ENCODE peak calls at places on chromosomes 13 and 19, in seven cellular contexts. C, K, O, T, E, H and L are unnamed samples.

GRCh38 chr13:73625562-73626339 is 508.5 kb downstream of the KLF12 start:
- DNase-seq in C (no peak), K (no peak), O (no peak), T (no peak), E (no peak), H (no peak), L (no peak)

GRCh38 chr13:50580684-50581305 is 262.7 kb downstream of the DLEU7 start:
- DNase-seq in C (peak), K (no peak), O (no peak), T (peak), E (no peak), H (no peak), L (no peak)

GRCh38 chr13:51456510-51456909 is 3.7 kb upstream of the INTS6 start:
- DNase-seq in C (no peak), K (no peak), O (no peak), T (no peak), E (no peak), H (no peak), L (no peak)

GRCh38 chr19:28292822-28293500 is 920.0 kb downstream of the UQCRFS1 start:
- DNase-seq in C (no peak), K (no peak), O (peak), T (no peak), E (peak), H (no peak), L (no peak)

GRCh38 chr19:3586124-3586626 is 897 bp downstream of the GIPC3 start:
- DNase-seq in C (no peak), K (no peak), O (no peak), T (no peak), E (peak), H (no peak), L (no peak)

GRCh38 chr19:16836115-16836905 is 7.1 kb downstream of the SIN3B start:
- DNase-seq in C (peak), K (no peak), O (no peak), T (no peak), E (no peak), H (no peak), L (peak)

GRCh38 chr19:20318616-20319015 is 151.6 kb downstream of the ZNF486 start:
- DNase-seq in C (no peak), K (no peak), O (no peak), T (no peak), E (no peak), H (no peak), L (no peak)

GRCh38 chr19:58218899-58219298 is 9.8 kb upstream of the ZNF544 start:
- DNase-seq in C (no peak), K (no peak), O (peak), T (no peak), E (peak), H (no peak), L (no peak)

GRCh38 chr19:49973987-49974386 is 13.0 kb upstream of the SIGLEC11 start:
- DNase-seq in C (no peak), K (no peak), O (no peak), T (no peak), E (no peak), H (no peak), L (no peak)

GRCh38 chr13:46908511-46908910 is 11.7 kb upstream of the HTR2A start:
- DNase-seq in C (peak), K (no peak), O (no peak), T (no peak), E (no peak), H (no peak), L (no peak)

GRCh38 chr13:27393101-27393500 is 31.3 kb upstream of the GTF3A start:
- DNase-seq in C (no peak), K (no peak), O (no peak), T (no peak), E (no peak), H (no peak), L (no peak)

GRCh38 chr13:100440756-100441421 is 147.7 kb downstream of the GGACT start:
- DNase-seq in C (peak), K (no peak), O (no peak), T (peak), E (no peak), H (no peak), L (no peak)

GRCh38 chr13:46605824-46606554 is 53.0 kb downstream of the LRCH1 start:
- DNase-seq in C (no peak), K (no peak), O (no peak), T (no peak), E (no peak), H (no peak), L (peak)

GRCh38 chr13:54640719-54641118 is 1612.1 kb downstream of the OLFM4 start:
- DNase-seq in C (no peak), K (no peak), O (no peak), T (no peak), E (no peak), H (no peak), L (no peak)

GRCh38 chr19:46674416-46675178 is 13.6 kb upstream of the DACT3 start:
- DNase-seq in C (peak), K (no peak), O (peak), T (no peak), E (peak), H (no peak), L (no peak)

GRCh38 chr13:96880419-96880818 is 113.9 kb downstream of the OXGR1 start:
- DNase-seq in C (no peak), K (no peak), O (no peak), T (no peak), E (no peak), H (no peak), L (no peak)

GRCh38 chr19:18433735-18434398 is 4.1 kb downstream of the ISYNA1 start:
- DNase-seq in C (no peak), K (no peak), O (peak), T (no peak), E (peak), H (no peak), L (no peak)

GRCh38 chr19:4061178-4061682 is 5.5 kb downstream of the ZBTB7A start:
- DNase-seq in C (no peak), K (no peak), O (no peak), T (no peak), E (peak), H (no peak), L (no peak)

GRCh38 chr13:50682002-50682401 is 161.5 kb downstream of the DLEU7 start:
- DNase-seq in C (no peak), K (no peak), O (no peak), T (no peak), E (no peak), H (no peak), L (no peak)

GRCh38 chr13:36919833-36920611 is at the start of gene SMAD9:
- DNase-seq in C (peak), K (no peak), O (peak), T (peak), E (peak), H (peak), L (peak)

GRCh38 chr19:30178721-30179402 is 193.3 kb upstream of the ZNF536 start:
- DNase-seq in C (no peak), K (no peak), O (no peak), T (no peak), E (peak), H (no peak), L (no peak)

GRCh38 chr13:68540244-68540643 is 1310.1 kb upstream of the PCDH9 start:
- DNase-seq in C (no peak), K (no peak), O (no peak), T (no peak), E (no peak), H (no peak), L (no peak)

GRCh38 chr19:16175954-16176353 is 2.6 kb upstream of the CIB3 start:
- DNase-seq in C (no peak), K (no peak), O (no peak), T (no peak), E (no peak), H (no peak), L (no peak)

GRCh38 chr19:40605201-40605971 is 4.2 kb downstream of the LTBP4 start:
- DNase-seq in C (peak), K (no peak), O (peak), T (peak), E (peak), H (no peak), L (peak)

GRCh38 chr13:41299316-41300094 is 11.6 kb upstream of the NAA16 start:
- DNase-seq in C (no peak), K (no peak), O (no peak), T (no peak), E (no peak), H (no peak), L (no peak)
- H3K9ac ChIP-seq in C (no peak), K (no peak), O (no peak), T (no peak), E (no peak), H (no peak), L (no peak)

GRCh38 chr19:36172852-36173251 is 20.6 kb upstream of the COX7A1 start:
- DNase-seq in C (no peak), K (no peak), O (no peak), T (no peak), E (no peak), H (no peak), L (no peak)
- H3K18ac ChIP-seq in C (no peak), K (no peak), O (no peak), T (no peak), E (no peak), H (no peak), L (no peak)

DNA sequence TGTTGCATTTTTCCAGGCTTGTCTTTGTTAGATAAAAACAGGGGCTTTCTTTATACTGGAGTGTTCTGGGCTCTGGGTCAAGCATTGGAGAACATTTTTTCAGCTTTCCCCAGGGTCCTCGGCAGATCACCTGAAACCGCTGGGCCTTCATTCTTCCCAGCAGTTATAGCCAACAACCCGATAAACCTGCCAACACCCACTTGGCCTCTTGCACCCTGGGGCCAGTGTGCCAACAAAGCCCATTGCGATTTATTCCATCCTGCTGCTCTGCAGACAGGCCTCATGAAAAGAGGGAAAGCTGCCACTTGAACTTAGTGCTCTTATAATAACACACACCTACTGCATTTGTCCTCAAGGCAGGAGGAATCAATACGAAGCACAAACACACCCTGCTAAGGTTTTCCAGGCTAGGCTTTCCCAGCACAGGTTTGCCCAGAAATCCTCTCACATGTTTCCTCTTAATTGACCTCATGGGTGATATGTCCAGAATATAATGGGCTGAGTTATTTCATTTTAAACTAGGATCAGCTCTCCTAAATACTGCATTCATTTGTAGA is 669.3 kb downstream of the LIG4 start:
- DNase-seq in C (no peak), K (no peak), O (no peak), T (no peak), E (no peak), H (no peak), L (no peak)
- H3K27ac ChIP-seq in C (no peak), K (no peak), O (no peak), T (no peak), E (no peak), H (no peak), L (no peak)

GRCh38 chr19:37817180-37817911 is 38.0 kb upstream of the ZNF573 start:
- DNase-seq in C (peak), K (peak), O (peak), T (no peak), E (peak), H (peak), L (peak)
- H3K9ac ChIP-seq in C (no peak), K (peak), O (peak), T (peak), E (peak), H (peak), L (no peak)

GRCh38 chr13:82118589-82118988 is 1763.7 kb downstream of the SLITRK1 start:
- DNase-seq in C (no peak), K (no peak), O (no peak), T (no peak), E (no peak), H (no peak), L (no peak)

GRCh38 chr13:82116422-82116989 is 1765.8 kb downstream of the SLITRK1 start:
- DNase-seq in C (no peak), K (no peak), O (no peak), T (no peak), E (no peak), H (no peak), L (no peak)

GRCh38 chr13:82115391-82115790 is 1766.9 kb downstream of the SLITRK1 start:
- DNase-seq in C (no peak), K (no peak), O (no peak), T (no peak), E (no peak), H (no peak), L (no peak)
- H3K18ac ChIP-seq in C (no peak), K (no peak), O (no peak), T (no peak), E (no peak), H (no peak), L (no peak)

DNA sequence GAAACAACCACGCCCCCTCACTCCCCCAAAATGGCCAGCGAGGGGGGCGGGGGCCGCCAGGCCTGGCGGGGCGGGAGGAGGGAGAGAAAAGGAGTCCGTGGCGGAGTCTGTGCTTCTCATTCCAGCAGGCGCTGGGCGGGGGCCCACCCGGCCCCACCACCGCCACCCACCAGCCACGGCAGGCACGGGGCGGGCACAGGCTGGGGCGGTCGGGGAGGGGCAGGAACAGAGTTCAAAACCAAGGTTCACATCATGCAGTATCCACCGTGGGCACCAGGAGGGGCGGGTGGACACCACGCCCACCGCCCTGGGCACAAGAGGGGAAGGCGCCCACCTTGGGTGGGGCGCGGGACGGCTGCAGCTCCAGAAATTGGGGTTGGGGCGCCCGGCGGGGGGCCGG is 12.8 kb downstream of the DPF1 start:
- DNase-seq in C (no peak), K (no peak), O (peak), T (no peak), E (peak), H (peak), L (no peak)
- H3K27ac ChIP-seq in C (no peak), K (no peak), O (no peak), T (no peak), E (no peak), H (peak), L (no peak)

GRCh38 chr19:12596485-12596884 is 14.1 kb downstream of the ZNF490 start:
- DNase-seq in C (no peak), K (no peak), O (no peak), T (no peak), E (no peak), H (no peak), L (no peak)

GRCh38 chr19:12596927-12597548 is 13.6 kb downstream of the ZNF490 start:
- DNase-seq in C (no peak), K (no peak), O (no peak), T (no peak), E (no peak), H (no peak), L (peak)

GRCh38 chr19:12597594-12597993 is 13.0 kb downstream of the ZNF490 start:
- DNase-seq in C (no peak), K (no peak), O (no peak), T (no peak), E (no peak), H (no peak), L (no peak)
- H3K9ac ChIP-seq in C (no peak), K (no peak), O (no peak), T (no peak), E (no peak), H (no peak), L (no peak)

DNA sequence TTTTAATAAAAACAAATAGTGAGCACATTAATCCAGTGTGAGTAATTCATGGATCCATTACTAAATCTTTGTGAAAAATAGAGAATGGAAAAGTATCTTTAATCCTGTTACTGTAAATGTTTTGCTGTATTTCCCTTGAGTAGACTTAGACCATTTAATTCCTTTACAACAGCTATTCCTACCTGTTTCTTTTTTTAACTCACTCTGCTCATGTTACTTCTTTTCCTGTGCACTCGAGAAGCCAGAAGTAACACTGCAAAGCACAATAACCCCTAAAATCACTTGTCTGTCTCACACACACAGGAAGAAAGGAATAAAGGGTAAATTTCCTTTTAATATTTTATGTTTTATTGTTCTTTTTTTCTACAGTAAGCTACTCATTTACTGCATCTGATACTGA is 244.3 kb downstream of the SHISA2 start:
- DNase-seq in C (no peak), K (no peak), O (no peak), T (no peak), E (no peak), H (no peak), L (no peak)
- H3K18ac ChIP-seq in C (no peak), K (no peak), O (no peak), T (no peak), E (no peak), H (no peak), L (no peak)

DNA sequence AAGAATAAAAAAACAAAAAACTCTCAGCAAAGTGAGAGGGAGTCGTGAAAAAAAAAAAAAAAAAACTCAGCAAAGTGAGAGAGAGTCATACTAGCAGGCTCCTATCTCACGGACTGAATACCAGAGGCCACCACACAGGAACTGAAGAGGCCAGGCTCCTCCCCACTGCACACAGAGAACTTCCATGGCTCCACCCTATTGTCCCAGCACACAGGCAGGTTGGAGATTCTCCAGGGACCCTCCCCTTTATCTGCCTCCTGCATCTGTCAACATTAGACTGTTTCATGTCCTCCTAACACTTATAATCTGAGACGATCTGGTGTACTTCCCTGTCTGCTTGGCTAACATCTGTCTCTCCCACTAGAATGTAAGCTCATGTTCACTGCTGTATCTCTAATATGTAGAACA is 37.0 kb upstream of the FARP1 start:
- DNase-seq in C (peak), K (no peak), O (no peak), T (peak), E (no peak), H (no peak), L (no peak)
- H3K27ac ChIP-seq in C (no peak), K (no peak), O (no peak), T (no peak), E (no peak), H (no peak), L (no peak)

GRCh38 chr13:110444226-110444653 is 117.3 kb downstream of the RAB20 start:
- DNase-seq in C (peak), K (no peak), O (no peak), T (peak), E (no peak), H (no peak), L (peak)
- H3K9ac ChIP-seq in C (no peak), K (no peak), O (no peak), T (no peak), E (no peak), H (no peak), L (no peak)